ENCODE peak calls at places on chromosomes 13 and 19, in eight cellular contexts. U is tibial nerve, X is A549, C is sigmoid colon, L is esophagus muscularis mucosa, I is testis, P is thyroid gland, Q is ovary. M is an unnamed sample.
A peak's percentile ranks its signal among the peaks of the same experiment; 100 is the strongest.

GRCh38 chr13:112063807-112064206 is 3.1 kb upstream of the SOX1 start:
- DNase-seq in U (no peak), X (no peak), I (no peak), L (no peak), Q (no peak), P (no peak), C (no peak), M (no peak)

GRCh38 chr13:72680353-72680752 is 47.1 kb downstream of the MZT1 start:
- DNase-seq in L (no peak), P (no peak), U (no peak), Q (no peak), X (no peak), I (no peak), C (no peak), M (no peak)

GRCh38 chr19:4064551-4065260 is 2.0 kb downstream of the ZBTB7A start:
- DNase-seq in P (peak; percentile 59), I (peak; percentile 73), L (no peak), Q (peak; percentile 83), C (peak; percentile 89), U (no peak), X (no peak), M (peak; percentile 72)

GRCh38 chr13:25170554-25171107 is 1.5 kb downstream of the AMER2 start:
- DNase-seq in Q (no peak), P (no peak), L (no peak), U (no peak), X (no peak), C (no peak), I (peak; percentile 23), M (no peak)

GRCh38 chr13:33202644-33203169 is 82.8 kb downstream of the STARD13 start:
- DNase-seq in U (no peak), Q (no peak), L (no peak), P (no peak), I (no peak), X (no peak), C (no peak), M (no peak)

GRCh38 chr13:96816874-96817273 is 177.4 kb downstream of the OXGR1 start:
- DNase-seq in U (no peak), P (no peak), L (no peak), X (no peak), Q (no peak), I (no peak), C (no peak), M (no peak)

GRCh38 chr13:74191036-74191809 is 57.0 kb upstream of the KLF12 start:
- DNase-seq in L (no peak), C (no peak), U (no peak), I (no peak), Q (no peak), P (no peak), X (no peak), M (no peak)

GRCh38 chr13:37361608-37362007 is 237.0 kb downstream of the POSTN start:
- DNase-seq in U (no peak), C (no peak), X (no peak), Q (no peak), I (no peak), P (no peak), L (no peak), M (no peak)

GRCh38 chr13:112346173-112346898 is 29.8 kb upstream of the SPACA7 start:
- DNase-seq in C (no peak), I (no peak), U (no peak), P (no peak), X (no peak), Q (no peak), L (no peak), M (no peak)

GRCh38 chr13:100521912-100522490 is 66.6 kb downstream of the GGACT start:
- DNase-seq in L (no peak), Q (no peak), P (no peak), X (no peak), I (no peak), U (no peak), C (no peak), M (no peak)

GRCh38 chr19:5801796-5802616 is 2.9 kb upstream of the NRTN start:
- DNase-seq in C (peak; percentile 65), Q (no peak), P (no peak), U (no peak), I (peak; percentile 58), X (peak; percentile 45), L (no peak), M (no peak)

GRCh38 chr19:10701955-10702307 is 692 bp downstream of the QTRT1 start:
- DNase-seq in U (no peak), X (no peak), P (no peak), I (peak; percentile 51), C (no peak), L (no peak), Q (no peak), M (no peak)

GRCh38 chr13:112972867-112973576 is 4.0 kb downstream of the MCF2L start:
- DNase-seq in U (no peak), X (no peak), C (no peak), Q (peak; percentile 30), I (no peak), L (no peak), P (peak; percentile 31), M (peak; percentile 70)

GRCh38 chr19:15251010-15251748 is 18.9 kb upstream of the EPHX3 start:
- DNase-seq in I (no peak), L (no peak), U (no peak), P (no peak), C (no peak), X (no peak), Q (no peak), M (peak; percentile 83)

GRCh38 chr13:50152655-50153309 is 137.5 kb downstream of the KCNRG start:
- DNase-seq in P (no peak), Q (no peak), X (no peak), I (no peak), C (no peak), U (no peak), L (no peak), M (no peak)

GRCh38 chr19:13150919-13151604 is 851 bp downstream of the IER2 start:
- DNase-seq in Q (peak; percentile 72), C (no peak), L (no peak), P (peak; percentile 21), I (peak; percentile 30), X (no peak), U (no peak), M (no peak)

GRCh38 chr19:41449079-41449864 is 6.3 kb downstream of the ERICH4 start:
- DNase-seq in I (peak; percentile 87), P (peak; percentile 63), U (peak; percentile 56), L (peak; percentile 93), X (peak; percentile 84), C (peak; percentile 86), Q (peak; percentile 85), M (peak; percentile 74)

GRCh38 chr19:32718286-32718685 is 1.3 kb upstream of the TDRD12 start:
- DNase-seq in I (no peak), X (no peak), C (no peak), P (no peak), L (no peak), U (no peak), Q (no peak), M (no peak)

DNA sequence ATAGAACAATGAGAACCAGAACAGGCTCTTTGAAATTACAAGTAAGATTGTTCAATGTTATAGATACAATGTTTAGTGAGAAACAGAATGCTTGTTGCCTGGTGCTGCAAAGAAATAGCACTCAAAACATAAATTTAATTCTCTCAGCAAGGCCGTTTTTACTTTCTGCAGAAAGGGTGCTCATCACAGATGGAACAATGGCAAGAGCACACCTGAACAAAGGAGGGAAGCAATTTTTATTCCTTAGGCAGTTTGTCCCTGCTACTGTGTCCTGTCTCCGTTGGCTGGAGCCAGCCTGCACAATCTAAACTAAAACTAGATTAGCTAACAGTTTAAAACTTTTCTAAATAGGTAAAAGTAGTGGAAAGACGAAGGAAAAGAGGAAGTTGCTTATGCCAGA is 10.4 kb upstream of the ZNF8 start:
- DNase-seq in P (no peak), C (no peak), X (no peak), L (no peak), I (no peak), Q (no peak), U (no peak), M (no peak)
- H3K9me3 ChIP-seq in P (peaks cover 4% of the 10 kb centered on the region), C (peaks cover 92% of the 10 kb centered on the region), X (peaks cover 99% of the 10 kb centered on the region), L (peaks cover 97% of the 10 kb centered on the region), I (no peaks in the 10 kb centered on the region), Q (peaks cover 86% of the 10 kb centered on the region), U (peaks cover 8% of the 10 kb centered on the region), M (peaks cover 100% of the 10 kb centered on the region)

DNA sequence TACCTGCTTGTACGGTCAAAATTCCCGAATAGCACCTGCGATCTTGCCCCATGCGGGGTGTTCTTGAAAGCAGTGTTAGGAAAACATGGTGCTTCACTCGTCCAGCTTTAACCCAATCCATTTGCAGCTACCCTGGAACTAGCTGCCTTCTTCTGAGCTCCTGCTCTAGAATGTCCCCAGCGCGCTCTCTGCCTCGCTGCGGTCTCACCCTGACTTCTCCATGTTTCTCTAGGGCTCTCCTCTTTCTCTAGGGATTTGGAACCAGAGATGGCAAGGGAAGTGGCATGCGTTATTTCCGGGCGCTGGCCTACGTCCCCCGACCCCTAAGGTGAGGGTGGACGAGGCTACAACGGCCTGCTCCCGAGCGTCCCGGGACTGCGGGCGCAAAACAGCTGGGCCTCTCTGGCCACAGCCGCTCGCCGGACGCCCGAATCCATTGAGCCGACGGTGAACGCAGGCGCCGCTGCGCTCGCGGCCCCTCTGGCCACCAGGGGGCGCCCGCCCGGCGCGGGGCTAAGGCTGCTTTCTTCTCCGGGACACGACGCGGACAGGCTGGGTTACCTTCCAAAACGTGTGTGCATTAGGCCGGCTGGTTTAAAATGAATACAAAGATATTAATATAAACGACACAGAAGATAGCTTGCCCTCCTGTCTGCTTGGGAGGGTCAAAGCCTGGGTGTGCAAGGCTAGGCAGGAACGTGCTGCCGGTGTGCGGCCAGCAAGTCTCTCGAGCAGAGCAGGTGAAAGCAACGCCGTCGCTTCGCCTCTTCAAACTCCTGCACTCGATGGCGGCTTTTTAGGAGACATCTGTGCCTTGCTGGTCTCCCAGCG is 1.8 kb upstream of the SPRY2 start:
- DNase-seq in Q (peak; percentile 89), P (peak; percentile 80), C (peak; percentile 90), X (peak; percentile 72), I (peak; percentile 87), U (peak; percentile 77), L (peak; percentile 96), M (peak; percentile 87)
- TF ChIP-seq POLR2A in Q (no peak), P (no peak), C (no peak), X (no peak), I (no peak), U (peak; percentile 21), L (no peak), M (peak; percentile 51)

DNA sequence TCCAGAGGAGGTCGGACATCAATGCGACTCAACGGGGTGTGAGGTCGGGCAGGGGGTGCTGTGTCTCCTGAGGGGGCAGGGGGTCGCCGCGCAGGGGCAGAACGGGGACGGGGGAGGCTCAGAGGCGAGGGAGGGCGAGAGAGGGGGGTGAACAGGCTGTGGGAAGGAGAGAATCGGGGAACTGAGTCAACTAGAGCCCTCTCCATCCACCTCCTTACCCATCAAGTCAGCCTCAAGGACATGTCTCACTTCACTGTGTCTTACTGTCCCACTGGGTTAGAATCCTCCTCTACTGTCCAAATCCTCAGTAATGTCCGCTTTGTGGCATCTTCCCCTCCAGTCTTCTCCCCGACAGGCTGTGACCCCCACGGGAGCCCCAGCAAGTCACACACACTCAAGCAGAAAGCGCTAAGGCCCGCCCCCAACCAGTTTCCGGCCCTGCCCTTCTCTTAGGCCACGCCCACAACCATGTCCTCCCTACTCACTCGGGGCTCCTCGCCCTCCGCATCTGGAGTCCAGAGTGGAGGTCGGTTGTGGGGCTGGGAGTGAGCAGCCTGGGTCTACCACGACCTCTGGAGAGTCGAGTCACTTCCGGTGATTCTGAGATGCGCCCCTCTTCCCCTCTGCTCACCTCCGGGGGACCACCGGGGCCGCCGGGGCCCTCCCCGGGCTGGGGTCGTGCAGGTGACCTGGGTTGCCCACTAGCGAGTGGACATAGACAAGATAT is 9.3 kb downstream of the PLEKHA4 start:
- DNase-seq in C (no peak), X (no peak), I (no peak), U (no peak), P (no peak), Q (no peak), L (no peak), M (peak; percentile 33)
- H3K4me3 ChIP-seq in C (no peak overlapping the region), X (no peak overlapping the region), I (peak overlapping the region; percentile 24), U (peak overlapping the region; percentile 12), P (no peak overlapping the region), Q (no peak overlapping the region), L (no peak overlapping the region), M (no peak overlapping the region)

GRCh38 chr19:24127601-24128000 is 40.6 kb downstream of the ZNF254 start:
- DNase-seq in U (no peak), Q (no peak), L (no peak), X (peak; percentile 9), C (no peak), I (no peak), P (no peak), M (no peak)
- H3K9me3 ChIP-seq in U (peaks cover 9% of the 10 kb centered on the region), Q (peaks cover 24% of the 10 kb centered on the region), L (peaks cover 70% of the 10 kb centered on the region), X (peaks cover 97% of the 10 kb centered on the region), C (peaks cover 61% of the 10 kb centered on the region), I (no peaks in the 10 kb centered on the region), P (peaks cover 7% of the 10 kb centered on the region), M (peaks cover 17% of the 10 kb centered on the region)